ENCODE peak calls at places on chromosome 12, in six cellular contexts. K is dorsolateral prefrontal cortex; Y is kidney epithelial cell; F is stimulated activated CD8-positive, alpha-beta memory T cell treated with anti-CD3 and anti-CD28 coated beads, Interleukin-7, amount 100 ng/mL, for 1 hour; X is fibroblast of the aortic adventitia; L is LoVo. Q is an unnamed sample.

GRCh38 chr12:45192041-45192695 is 23.7 kb upstream of the ANO6 start:
- DNase-seq in K (no peak), Y (peak), F (no peak), X (peak), L (peak), Q (no peak)

GRCh38 chr12:102540856-102541385 is 60.6 kb upstream of the IGF1 start:
- DNase-seq in K (no peak), Y (no peak), F (no peak), X (no peak), L (no peak), Q (no peak)

GRCh38 chr12:20505056-20505455 is 136.7 kb downstream of the PDE3A start:
- DNase-seq in K (no peak), Y (no peak), F (no peak), X (no peak), L (no peak), Q (no peak)

GRCh38 chr12:50282581-50283229 is 615 bp downstream of the LIMA1 start:
- DNase-seq in K (no peak), Y (no peak), F (no peak), X (peak), L (peak), Q (no peak)

GRCh38 chr12:124098887-124099286 is 125.9 kb downstream of the ZNF664 start:
- DNase-seq in K (peak), Y (no peak), F (no peak), X (no peak), L (no peak), Q (no peak)

GRCh38 chr12:106046301-106046846 is 92.4 kb downstream of the NUAK1 start:
- DNase-seq in K (no peak), Y (no peak), F (no peak), X (no peak), L (no peak), Q (no peak)

GRCh38 chr12:57522887-57523705 is 472 bp downstream of the MBD6 start:
- DNase-seq in K (no peak), Y (no peak), F (no peak), X (peak), L (no peak), Q (no peak)

GRCh38 chr12:5736527-5736926 is 208.5 kb downstream of the ANO2 start:
- DNase-seq in K (no peak), Y (no peak), F (no peak), X (no peak), L (no peak), Q (no peak)

GRCh38 chr12:52215587-52216031 is 17.4 kb upstream of the KRT7 start:
- DNase-seq in K (no peak), Y (peak), F (no peak), X (peak), L (peak), Q (peak)

GRCh38 chr12:101042211-101042610 is 167.8 kb downstream of the SLC5A8 start:
- DNase-seq in K (no peak), Y (no peak), F (no peak), X (no peak), L (no peak), Q (no peak)

Q was measured in posterior cingulate gyrus.